ENCODE peak calls at places on chromosome 15, in six cellular contexts. One of them, this sample, is unnamed.

GRCh38 chr15:52518972-52519371 is 9.7 kb downstream of the MYO5A start:
- DNase-seq in activated B cell treated with CpG ODN at 0.5 μM for 24 hours: no peak
- DNase-seq in A549: no peak
- DNase-seq in tibial nerve: no peak
- DNase-seq in tibial artery: no peak
- DNase-seq in psoas muscle: no peak
- DNase-seq in this sample: no peak

GRCh38 chr15:80888846-80889245 is 100.8 kb downstream of the MESD start:
- DNase-seq in activated B cell treated with CpG ODN at 0.5 μM for 24 hours: no peak
- DNase-seq in A549: no peak
- DNase-seq in tibial nerve: no peak
- DNase-seq in tibial artery: no peak
- DNase-seq in psoas muscle: no peak
- DNase-seq in this sample: no peak

GRCh38 chr15:65791335-65792129 is 561 bp downstream of the DENND4A start:
- DNase-seq in activated B cell treated with CpG ODN at 0.5 μM for 24 hours: no peak
- DNase-seq in A549: peak
- DNase-seq in tibial nerve: peak
- DNase-seq in tibial artery: peak
- DNase-seq in psoas muscle: peak
- DNase-seq in this sample: no peak

GRCh38 chr15:67992834-67993233 is 61.3 kb upstream of the PIAS1 start:
- DNase-seq in activated B cell treated with CpG ODN at 0.5 μM for 24 hours: no peak
- DNase-seq in A549: peak
- DNase-seq in tibial nerve: no peak
- DNase-seq in tibial artery: no peak
- DNase-seq in psoas muscle: no peak
- DNase-seq in this sample: no peak

GRCh38 chr15:99408236-99409096 is 157.2 kb downstream of the LRRC28 start:
- DNase-seq in activated B cell treated with CpG ODN at 0.5 μM for 24 hours: no peak
- DNase-seq in A549: peak
- DNase-seq in tibial nerve: no peak
- DNase-seq in tibial artery: peak
- DNase-seq in psoas muscle: no peak
- DNase-seq in this sample: no peak

GRCh38 chr15:67873777-67874176 is 33.9 kb upstream of the RNU6-1 start:
- DNase-seq in activated B cell treated with CpG ODN at 0.5 μM for 24 hours: no peak
- DNase-seq in A549: no peak
- DNase-seq in tibial nerve: no peak
- DNase-seq in tibial artery: no peak
- DNase-seq in psoas muscle: no peak
- DNase-seq in this sample: no peak

GRCh38 chr15:89812126-89812846 is 2.4 kb downstream of the ANPEP start:
- DNase-seq in activated B cell treated with CpG ODN at 0.5 μM for 24 hours: no peak
- DNase-seq in A549: peak
- DNase-seq in tibial nerve: peak
- DNase-seq in tibial artery: peak
- DNase-seq in psoas muscle: peak
- DNase-seq in this sample: peak

GRCh38 chr15:66287461-66288055 is 5.8 kb upstream of the DIS3L start:
- DNase-seq in activated B cell treated with CpG ODN at 0.5 μM for 24 hours: no peak
- DNase-seq in A549: peak
- DNase-seq in tibial nerve: no peak
- DNase-seq in tibial artery: no peak
- DNase-seq in psoas muscle: no peak
- DNase-seq in this sample: no peak

GRCh38 chr15:72116680-72117447 is 1.1 kb downstream of the MYO9A start:
- DNase-seq in activated B cell treated with CpG ODN at 0.5 μM for 24 hours: no peak
- DNase-seq in A549: peak
- DNase-seq in tibial nerve: peak
- DNase-seq in tibial artery: no peak
- DNase-seq in psoas muscle: peak
- DNase-seq in this sample: no peak

GRCh38 chr15:79041598-79042175 is 48.9 kb downstream of the RASGRF1 start:
- DNase-seq in activated B cell treated with CpG ODN at 0.5 μM for 24 hours: no peak
- DNase-seq in A549: no peak
- DNase-seq in tibial nerve: no peak
- DNase-seq in tibial artery: no peak
- DNase-seq in psoas muscle: no peak
- DNase-seq in this sample: no peak

GRCh38 chr15:72375501-72375845 is 341 bp downstream of the HEXA start:
- DNase-seq in activated B cell treated with CpG ODN at 0.5 μM for 24 hours: no peak
- DNase-seq in A549: no peak
- DNase-seq in tibial nerve: peak
- DNase-seq in tibial artery: no peak
- DNase-seq in psoas muscle: no peak
- DNase-seq in this sample: no peak

GRCh38 chr15:33206366-33206765 is 11.9 kb upstream of the FMN1 start:
- DNase-seq in activated B cell treated with CpG ODN at 0.5 μM for 24 hours: no peak
- DNase-seq in A549: no peak
- DNase-seq in tibial nerve: no peak
- DNase-seq in tibial artery: no peak
- DNase-seq in psoas muscle: no peak
- DNase-seq in this sample: no peak

GRCh38 chr15:68368731-68369435 is 63.1 kb downstream of the ITGA11 start:
- DNase-seq in activated B cell treated with CpG ODN at 0.5 μM for 24 hours: no peak
- DNase-seq in A549: no peak
- DNase-seq in tibial nerve: no peak
- DNase-seq in tibial artery: no peak
- DNase-seq in psoas muscle: no peak
- DNase-seq in this sample: no peak

GRCh38 chr15:35540885-35541284 is 5.1 kb downstream of the DPH6 start:
- DNase-seq in activated B cell treated with CpG ODN at 0.5 μM for 24 hours: no peak
- DNase-seq in A549: no peak
- DNase-seq in tibial nerve: no peak
- DNase-seq in tibial artery: no peak
- DNase-seq in psoas muscle: no peak
- DNase-seq in this sample: no peak

GRCh38 chr15:76206325-76206976 is 104.8 kb downstream of the ETFA start:
- DNase-seq in activated B cell treated with CpG ODN at 0.5 μM for 24 hours: no peak
- DNase-seq in A549: peak
- DNase-seq in tibial nerve: peak
- DNase-seq in tibial artery: peak
- DNase-seq in psoas muscle: peak
- DNase-seq in this sample: no peak

GRCh38 chr15:77474310-77474986 is 53.8 kb downstream of the HMG20A start:
- DNase-seq in activated B cell treated with CpG ODN at 0.5 μM for 24 hours: no peak
- DNase-seq in A549: no peak
- DNase-seq in tibial nerve: no peak
- DNase-seq in tibial artery: no peak
- DNase-seq in psoas muscle: no peak
- DNase-seq in this sample: no peak

GRCh38 chr15:32943691-32944090 is 225.9 kb downstream of the GREM1 start:
- DNase-seq in activated B cell treated with CpG ODN at 0.5 μM for 24 hours: no peak
- DNase-seq in A549: no peak
- DNase-seq in tibial nerve: no peak
- DNase-seq in tibial artery: no peak
- DNase-seq in psoas muscle: no peak
- DNase-seq in this sample: no peak

GRCh38 chr15:75599396-75599795 is 20.3 kb upstream of the PTPN9 start:
- DNase-seq in activated B cell treated with CpG ODN at 0.5 μM for 24 hours: no peak
- DNase-seq in A549: no peak
- DNase-seq in tibial nerve: no peak
- DNase-seq in tibial artery: no peak
- DNase-seq in psoas muscle: no peak
- DNase-seq in this sample: no peak

GRCh38 chr15:38441130-38441519 is 12.8 kb upstream of the FAM98B start:
- DNase-seq in activated B cell treated with CpG ODN at 0.5 μM for 24 hours: no peak
- DNase-seq in A549: no peak
- DNase-seq in tibial nerve: no peak
- DNase-seq in tibial artery: no peak
- DNase-seq in psoas muscle: no peak
- DNase-seq in this sample: no peak

GRCh38 chr15:41634072-41634628 is 26.1 kb upstream of the MGA start:
- DNase-seq in activated B cell treated with CpG ODN at 0.5 μM for 24 hours: no peak
- DNase-seq in A549: no peak
- DNase-seq in tibial nerve: no peak
- DNase-seq in tibial artery: no peak
- DNase-seq in psoas muscle: no peak
- DNase-seq in this sample: no peak

GRCh38 chr15:66779331-66780009 is 77.4 kb downstream of the SMAD6 start:
- DNase-seq in activated B cell treated with CpG ODN at 0.5 μM for 24 hours: no peak
- DNase-seq in A549: no peak
- DNase-seq in tibial nerve: no peak
- DNase-seq in tibial artery: peak
- DNase-seq in psoas muscle: peak
- DNase-seq in this sample: no peak

GRCh38 chr15:45454825-45455224 is 67.7 kb downstream of the SLC30A4 start:
- DNase-seq in activated B cell treated with CpG ODN at 0.5 μM for 24 hours: peak
- DNase-seq in A549: peak
- DNase-seq in tibial nerve: peak
- DNase-seq in tibial artery: no peak
- DNase-seq in psoas muscle: peak
- DNase-seq in this sample: peak

GRCh38 chr15:29939404-29939803 is 117.1 kb upstream of the TJP1 start:
- DNase-seq in activated B cell treated with CpG ODN at 0.5 μM for 24 hours: no peak
- DNase-seq in A549: no peak
- DNase-seq in tibial nerve: no peak
- DNase-seq in tibial artery: no peak
- DNase-seq in psoas muscle: no peak
- DNase-seq in this sample: no peak

GRCh38 chr15:29938701-29939340 is 116.6 kb upstream of the TJP1 start:
- DNase-seq in activated B cell treated with CpG ODN at 0.5 μM for 24 hours: no peak
- DNase-seq in A549: no peak
- DNase-seq in tibial nerve: no peak
- DNase-seq in tibial artery: no peak
- DNase-seq in psoas muscle: no peak
- DNase-seq in this sample: no peak

GRCh38 chr15:29944925-29945324 is 122.7 kb upstream of the TJP1 start:
- DNase-seq in activated B cell treated with CpG ODN at 0.5 μM for 24 hours: no peak
- DNase-seq in A549: no peak
- DNase-seq in tibial nerve: no peak
- DNase-seq in tibial artery: no peak
- DNase-seq in psoas muscle: no peak
- DNase-seq in this sample: no peak

GRCh38 chr15:29942548-29942947 is 120.3 kb upstream of the TJP1 start:
- DNase-seq in activated B cell treated with CpG ODN at 0.5 μM for 24 hours: no peak
- DNase-seq in A549: no peak
- DNase-seq in tibial nerve: no peak
- DNase-seq in tibial artery: no peak
- DNase-seq in psoas muscle: no peak
- DNase-seq in this sample: no peak

GRCh38 chr15:29942144-29942543 is 119.9 kb upstream of the TJP1 start:
- DNase-seq in activated B cell treated with CpG ODN at 0.5 μM for 24 hours: no peak
- DNase-seq in A549: peak
- DNase-seq in tibial nerve: no peak
- DNase-seq in tibial artery: no peak
- DNase-seq in psoas muscle: no peak
- DNase-seq in this sample: no peak
- TF ChIP-seq CTCF in activated B cell treated with CpG ODN at 0.5 μM for 24 hours: no peak
- TF ChIP-seq CTCF in A549: peak
- TF ChIP-seq CTCF in tibial nerve: peak
- TF ChIP-seq CTCF in tibial artery: no peak
- TF ChIP-seq CTCF in psoas muscle: no peak
- TF ChIP-seq CTCF in this sample: no peak

DNA sequence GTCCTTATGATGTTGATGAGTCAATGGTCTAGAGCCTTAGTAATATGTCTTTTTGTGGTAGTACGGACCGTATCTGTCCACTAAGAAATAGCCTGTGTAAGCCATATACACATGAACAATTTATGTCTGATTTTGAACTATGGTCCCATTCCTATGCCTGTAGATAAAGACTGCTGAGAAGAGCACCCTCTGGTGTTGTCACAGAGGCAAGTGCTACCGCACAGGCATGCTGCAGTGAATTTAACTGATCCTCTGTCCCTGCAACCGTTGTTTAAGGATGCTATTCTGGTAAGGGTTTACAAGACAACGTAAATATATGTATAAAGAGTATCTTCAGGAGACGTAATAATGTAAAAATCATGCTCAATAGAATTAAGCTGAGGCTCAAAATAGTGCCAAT is 170.7 kb downstream of the UBE3A start:
- DNase-seq in activated B cell treated with CpG ODN at 0.5 μM for 24 hours: no peak
- DNase-seq in A549: peak
- DNase-seq in tibial nerve: no peak
- DNase-seq in tibial artery: no peak
- DNase-seq in psoas muscle: no peak
- DNase-seq in this sample: no peak
- TF ChIP-seq CTCF in activated B cell treated with CpG ODN at 0.5 μM for 24 hours: no peak
- TF ChIP-seq CTCF in A549: no peak
- TF ChIP-seq CTCF in tibial nerve: no peak
- TF ChIP-seq CTCF in tibial artery: no peak
- TF ChIP-seq CTCF in psoas muscle: no peak
- TF ChIP-seq CTCF in this sample: no peak

DNA sequence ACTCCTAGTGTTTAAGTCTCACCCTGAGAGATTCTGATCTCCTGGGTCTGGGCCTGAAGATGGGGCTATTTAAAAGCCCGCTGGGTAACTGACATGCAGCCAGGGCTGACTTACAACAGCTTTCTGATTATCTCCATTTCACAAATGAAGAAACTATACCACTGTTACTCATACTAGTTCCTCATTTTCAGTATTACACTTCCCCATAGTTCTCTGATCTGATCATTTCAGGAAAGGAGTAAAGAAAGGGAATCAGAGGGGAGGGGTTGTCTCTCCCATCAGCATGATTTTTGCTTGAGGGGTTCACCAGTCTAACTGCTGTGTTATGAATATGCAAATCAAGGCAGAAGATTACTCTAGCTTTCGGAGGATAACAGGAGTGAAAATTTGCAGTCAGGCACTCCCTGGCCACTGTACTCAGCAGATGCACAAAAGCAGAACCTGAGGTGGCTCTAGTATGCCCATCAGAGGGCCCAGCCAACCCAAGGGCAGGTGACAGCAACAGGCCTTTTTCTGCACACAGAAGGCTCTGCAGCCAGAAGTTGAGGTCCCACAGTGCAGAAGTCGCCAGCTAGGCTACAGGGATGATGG is 59.4 kb downstream of the DAPK2 start:
- DNase-seq in activated B cell treated with CpG ODN at 0.5 μM for 24 hours: no peak
- DNase-seq in A549: no peak
- DNase-seq in tibial nerve: no peak
- DNase-seq in tibial artery: no peak
- DNase-seq in psoas muscle: no peak
- DNase-seq in this sample: peak
- TF ChIP-seq CTCF in activated B cell treated with CpG ODN at 0.5 μM for 24 hours: no peak
- TF ChIP-seq CTCF in A549: no peak
- TF ChIP-seq CTCF in tibial nerve: no peak
- TF ChIP-seq CTCF in tibial artery: no peak
- TF ChIP-seq CTCF in psoas muscle: no peak
- TF ChIP-seq CTCF in this sample: no peak

GRCh38 chr15:60507596-60508424 is 28.9 kb upstream of the ICE2 start:
- DNase-seq in activated B cell treated with CpG ODN at 0.5 μM for 24 hours: no peak
- DNase-seq in A549: peak
- DNase-seq in tibial nerve: peak
- DNase-seq in tibial artery: no peak
- DNase-seq in psoas muscle: no peak
- DNase-seq in this sample: no peak

GRCh38 chr15:60508442-60508841 is 29.5 kb upstream of the ICE2 start:
- DNase-seq in activated B cell treated with CpG ODN at 0.5 μM for 24 hours: no peak
- DNase-seq in A549: no peak
- DNase-seq in tibial nerve: no peak
- DNase-seq in tibial artery: no peak
- DNase-seq in psoas muscle: no peak
- DNase-seq in this sample: no peak

GRCh38 chr15:60511351-60512157 is 32.6 kb upstream of the ICE2 start:
- DNase-seq in activated B cell treated with CpG ODN at 0.5 μM for 24 hours: no peak
- DNase-seq in A549: no peak
- DNase-seq in tibial nerve: no peak
- DNase-seq in tibial artery: no peak
- DNase-seq in psoas muscle: no peak
- DNase-seq in this sample: no peak

GRCh38 chr15:60509470-60509869 is 30.5 kb upstream of the ICE2 start:
- DNase-seq in activated B cell treated with CpG ODN at 0.5 μM for 24 hours: no peak
- DNase-seq in A549: no peak
- DNase-seq in tibial nerve: no peak
- DNase-seq in tibial artery: no peak
- DNase-seq in psoas muscle: no peak
- DNase-seq in this sample: no peak

GRCh38 chr15:60510006-60510405 is 31.1 kb upstream of the ICE2 start:
- DNase-seq in activated B cell treated with CpG ODN at 0.5 μM for 24 hours: no peak
- DNase-seq in A549: no peak
- DNase-seq in tibial nerve: no peak
- DNase-seq in tibial artery: no peak
- DNase-seq in psoas muscle: no peak
- DNase-seq in this sample: no peak
- TF ChIP-seq CTCF in activated B cell treated with CpG ODN at 0.5 μM for 24 hours: no peak
- TF ChIP-seq CTCF in A549: no peak
- TF ChIP-seq CTCF in tibial nerve: no peak
- TF ChIP-seq CTCF in tibial artery: no peak
- TF ChIP-seq CTCF in psoas muscle: no peak
- TF ChIP-seq CTCF in this sample: no peak